ENCODE peak calls at places on chromosomes 16 and 17, in four cellular contexts. One of them, this sample, is unnamed.

GRCh38 chr17:48721009-48721402 is 1.3 kb downstream of the PRAC1 start:
- DNase-seq in fibroblast of lung: no peak
- DNase-seq in ascending aorta: no peak
- DNase-seq in mucosa of descending colon: no peak
- DNase-seq in this sample: no peak

GRCh38 chr16:28029387-28030002 is 34.0 kb downstream of the GSG1L start:
- DNase-seq in fibroblast of lung: no peak
- DNase-seq in mucosa of descending colon: no peak
- DNase-seq in ascending aorta: no peak
- DNase-seq in this sample: no peak

GRCh38 chr17:33200587-33200986 is 92.5 kb downstream of the ASIC2 start:
- DNase-seq in ascending aorta: no peak
- DNase-seq in mucosa of descending colon: no peak
- DNase-seq in fibroblast of lung: peak; percentile 9
- DNase-seq in this sample: no peak

GRCh38 chr16:4139968-4140367 is 23.7 kb upstream of the ADCY9 start:
- DNase-seq in fibroblast of lung: no peak
- DNase-seq in mucosa of descending colon: no peak
- DNase-seq in ascending aorta: no peak
- DNase-seq in this sample: no peak

GRCh38 chr17:75288784-75289121 is 480 bp downstream of the SLC25A19 start:
- DNase-seq in fibroblast of lung: no peak
- DNase-seq in mucosa of descending colon: no peak
- DNase-seq in ascending aorta: no peak
- DNase-seq in this sample: peak; percentile 69

GRCh38 chr16:1116693-1117077 is 20.6 kb upstream of the C1QTNF8 start:
- DNase-seq in ascending aorta: no peak
- DNase-seq in mucosa of descending colon: no peak
- DNase-seq in fibroblast of lung: no peak
- DNase-seq in this sample: no peak

GRCh38 chr17:75130632-75131277 is 787 bp downstream of the NT5C start:
- DNase-seq in ascending aorta: no peak
- DNase-seq in mucosa of descending colon: peak; percentile 78
- DNase-seq in fibroblast of lung: peak; percentile 60
- DNase-seq in this sample: peak; percentile 73

GRCh38 chr17:9987779-9988585 is 82.9 kb upstream of the RCVRN start:
- DNase-seq in mucosa of descending colon: no peak
- DNase-seq in fibroblast of lung: peak; percentile 40
- DNase-seq in ascending aorta: no peak
- DNase-seq in this sample: peak; percentile 25

GRCh38 chr17:64781394-64781793 is 119.3 kb upstream of the SMURF2 start:
- DNase-seq in ascending aorta: no peak
- DNase-seq in mucosa of descending colon: peak; percentile 88
- DNase-seq in fibroblast of lung: no peak
- DNase-seq in this sample: no peak

GRCh38 chr17:1563786-1564613 is 1.4 kb upstream of the PITPNA start:
- DNase-seq in fibroblast of lung: no peak
- DNase-seq in mucosa of descending colon: peak; percentile 60
- DNase-seq in ascending aorta: no peak
- DNase-seq in this sample: no peak

GRCh38 chr17:19270951-19271611 is 33.9 kb downstream of the EPN2 start:
- DNase-seq in ascending aorta: no peak
- DNase-seq in mucosa of descending colon: no peak
- DNase-seq in fibroblast of lung: no peak
- DNase-seq in this sample: no peak

GRCh38 chr16:1745181-1745899 is 26.0 kb downstream of the NME3 start:
- DNase-seq in ascending aorta: no peak
- DNase-seq in fibroblast of lung: no peak
- DNase-seq in mucosa of descending colon: no peak
- DNase-seq in this sample: no peak

GRCh38 chr16:79093554-79093967 is 507.0 kb downstream of the MAF start:
- DNase-seq in fibroblast of lung: no peak
- DNase-seq in mucosa of descending colon: peak; percentile 52
- DNase-seq in ascending aorta: no peak
- DNase-seq in this sample: no peak

GRCh38 chr16:68417711-68418301 is 30.5 kb downstream of the SMPD3 start:
- DNase-seq in fibroblast of lung: no peak
- DNase-seq in ascending aorta: no peak
- DNase-seq in mucosa of descending colon: peak; percentile 87
- DNase-seq in this sample: peak; percentile 71

GRCh38 chr17:48054238-48055185 is 6.4 kb downstream of the NFE2L1 start:
- DNase-seq in fibroblast of lung: peak; percentile 86
- DNase-seq in ascending aorta: no peak
- DNase-seq in mucosa of descending colon: peak; percentile 60
- DNase-seq in this sample: peak; percentile 94

GRCh38 chr17:2406271-2406902 is 5.5 kb upstream of the MNT start:
- DNase-seq in fibroblast of lung: no peak
- DNase-seq in mucosa of descending colon: peak; percentile 83
- DNase-seq in ascending aorta: no peak
- DNase-seq in this sample: no peak

GRCh38 chr17:17555906-17556305 is 35.6 kb downstream of the PEMT start:
- DNase-seq in fibroblast of lung: no peak
- DNase-seq in mucosa of descending colon: no peak
- DNase-seq in ascending aorta: no peak
- DNase-seq in this sample: no peak

GRCh38 chr16:67157892-67158635 is 1.6 kb downstream of the TRADD start:
- DNase-seq in fibroblast of lung: no peak
- DNase-seq in mucosa of descending colon: no peak
- DNase-seq in ascending aorta: no peak
- DNase-seq in this sample: no peak
- H3K4me3 ChIP-seq in fibroblast of lung: no peak overlapping the region
- H3K4me3 ChIP-seq in mucosa of descending colon: no peak overlapping the region
- H3K4me3 ChIP-seq in ascending aorta: no peak overlapping the region
- H3K4me3 ChIP-seq in this sample: no peak overlapping the region

GRCh38 chr17:30236807-30237206 is 1.3 kb upstream of the SLC6A4 start:
- DNase-seq in mucosa of descending colon: no peak
- DNase-seq in ascending aorta: no peak
- DNase-seq in fibroblast of lung: peak; percentile 39
- DNase-seq in this sample: peak; percentile 61
- H3K4me3 ChIP-seq in mucosa of descending colon: no peak overlapping the region
- H3K4me3 ChIP-seq in ascending aorta: peak overlapping the region; percentile 76
- H3K4me3 ChIP-seq in fibroblast of lung: no peak overlapping the region
- H3K4me3 ChIP-seq in this sample: no peak overlapping the region

GRCh38 chr17:34825102-34825501 is 136.2 kb downstream of the CCT6B start:
- DNase-seq in ascending aorta: no peak
- DNase-seq in mucosa of descending colon: no peak
- DNase-seq in fibroblast of lung: no peak
- DNase-seq in this sample: no peak
- H3K4me3 ChIP-seq in ascending aorta: no peak overlapping the region
- H3K4me3 ChIP-seq in mucosa of descending colon: no peak overlapping the region
- H3K4me3 ChIP-seq in fibroblast of lung: no peak overlapping the region
- H3K4me3 ChIP-seq in this sample: no peak overlapping the region

GRCh38 chr16:31401436-31401835 is 8.3 kb downstream of the ITGAD start:
- DNase-seq in fibroblast of lung: no peak
- DNase-seq in ascending aorta: no peak
- DNase-seq in mucosa of descending colon: no peak
- DNase-seq in this sample: no peak

GRCh38 chr16:31407406-31407805 is 14.3 kb downstream of the ITGAD start:
- DNase-seq in ascending aorta: no peak
- DNase-seq in mucosa of descending colon: no peak
- DNase-seq in fibroblast of lung: no peak
- DNase-seq in this sample: no peak

GRCh38 chr16:31402687-31403086 is 9.6 kb downstream of the ITGAD start:
- DNase-seq in mucosa of descending colon: no peak
- DNase-seq in fibroblast of lung: no peak
- DNase-seq in ascending aorta: no peak
- DNase-seq in this sample: no peak

GRCh38 chr16:31403590-31404352 is 10.6 kb downstream of the ITGAD start:
- DNase-seq in fibroblast of lung: no peak
- DNase-seq in mucosa of descending colon: no peak
- DNase-seq in ascending aorta: no peak
- DNase-seq in this sample: no peak

GRCh38 chr16:31404353-31405064 is 11.4 kb downstream of the ITGAD start:
- DNase-seq in fibroblast of lung: no peak
- DNase-seq in ascending aorta: no peak
- DNase-seq in mucosa of descending colon: no peak
- DNase-seq in this sample: no peak
- H3K4me3 ChIP-seq in fibroblast of lung: no peak overlapping the region
- H3K4me3 ChIP-seq in ascending aorta: no peak overlapping the region
- H3K4me3 ChIP-seq in mucosa of descending colon: no peak overlapping the region
- H3K4me3 ChIP-seq in this sample: no peak overlapping the region